ENCODE peak calls at places on chromosomes 12 and 14, in nine cellular contexts. V is effector memory CD4-positive, alpha-beta T cell; U is mammary epithelial cell; C is tibial artery; Y is adrenal gland; W is left lung; Q is IMR-90; F is cardiac muscle cell; L is HepG2. E is an unnamed sample.

GRCh38 chr14:69760810-69761209 is 6.1 kb upstream of the SRSF5 start:
- DNase-seq in Y (no peak), W (no peak), U (no peak), C (no peak), Q (no peak), V (no peak), F (no peak), L (no peak), E (no peak)

GRCh38 chr12:112904571-112904970 is 2.2 kb upstream of the OAS1 start:
- DNase-seq in F (no peak), L (no peak), C (no peak), V (no peak), W (no peak), Y (no peak), U (no peak), Q (no peak), E (no peak)

GRCh38 chr14:83162351-83162929 is 1628.8 kb upstream of the SEL1L start:
- DNase-seq in V (no peak), W (no peak), F (no peak), L (no peak), Q (no peak), Y (no peak), C (no peak), U (no peak), E (no peak)

GRCh38 chr12:106049105-106049504 is 89.6 kb downstream of the NUAK1 start:
- DNase-seq in Q (no peak), Y (no peak), U (no peak), C (no peak), W (peak; percentile 54), V (no peak), L (no peak), F (no peak), E (no peak)

GRCh38 chr12:116856729-116857128 is 24.5 kb downstream of the HRK start:
- DNase-seq in L (no peak), F (no peak), Q (no peak), U (no peak), V (no peak), W (no peak), C (no peak), Y (no peak), E (no peak)

GRCh38 chr12:57521475-57522018 is 1.1 kb upstream of the MBD6 start:
- DNase-seq in V (no peak), U (no peak), Y (peak; percentile 69), W (peak; percentile 81), C (peak; percentile 76), F (peak; percentile 69), L (peak; percentile 72), Q (peak; percentile 61), E (peak; percentile 47)

GRCh38 chr12:9843416-9843815 is 16.1 kb downstream of the KLRF1 start:
- DNase-seq in Y (no peak), V (no peak), L (no peak), Q (no peak), U (peak; percentile 12), F (no peak), C (no peak), W (no peak), E (no peak)

GRCh38 chr14:89364316-89364715 is 52.7 kb downstream of the FOXN3 start:
- DNase-seq in W (no peak), L (no peak), Q (no peak), Y (no peak), C (no peak), V (no peak), F (no peak), U (no peak), E (no peak)

GRCh38 chr14:89667983-89668382 is 250.9 kb upstream of the FOXN3 start:
- DNase-seq in F (peak; percentile 46), C (no peak), L (no peak), Q (peak; percentile 67), Y (no peak), V (no peak), W (no peak), U (no peak), E (no peak)

GRCh38 chr14:64421166-64421565 is 33.0 kb downstream of the MTHFD1 start:
- DNase-seq in U (peak; percentile 40), L (no peak), W (no peak), F (no peak), Q (peak; percentile 73), Y (no peak), V (no peak), C (no peak), E (no peak)

GRCh38 chr12:88334271-88334670 is 192.2 kb downstream of the TMTC3 start:
- DNase-seq in C (no peak), V (no peak), F (no peak), L (no peak), U (peak; percentile 99), Q (peak; percentile 63), W (no peak), Y (no peak), E (no peak)

GRCh38 chr12:6569786-6570185 is 1.7 kb upstream of the NOP2 start:
- DNase-seq in Q (no peak), Y (no peak), U (no peak), C (no peak), F (no peak), V (no peak), W (no peak), L (no peak), E (no peak)

GRCh38 chr14:50047274-50047676 is 69.1 kb downstream of the VCPKMT start:
- DNase-seq in U (no peak), W (no peak), L (peak; percentile 79), Y (peak; percentile 43), V (no peak), C (no peak), Q (no peak), F (no peak), E (no peak)

GRCh38 chr14:37595809-37596595 is 573 bp downstream of the TTC6 start:
- DNase-seq in C (no peak), L (peak; percentile 99), Y (no peak), U (peak; percentile 97), V (peak; percentile 13), W (peak; percentile 90), Q (peak; percentile 34), F (no peak), E (peak; percentile 83)

GRCh38 chr12:3371018-3371417 is 120.0 kb upstream of the PRMT8 start:
- DNase-seq in L (no peak), Y (no peak), U (no peak), C (no peak), Q (no peak), W (no peak), F (no peak), V (no peak), E (no peak)

GRCh38 chr12:66963901-66964300 is 285.0 kb upstream of the GRIP1 start:
- DNase-seq in V (no peak), Y (no peak), W (no peak), L (no peak), Q (no peak), U (no peak), C (no peak), F (no peak), E (no peak)

GRCh38 chr12:12779529-12779928 is 5.9 kb upstream of the APOLD1 start:
- DNase-seq in F (no peak), L (peak; percentile 59), Q (peak; percentile 96), Y (no peak), C (no peak), W (no peak), U (peak; percentile 88), V (no peak), E (no peak)

GRCh38 chr14:63972323-63972932 is 119.6 kb downstream of the SYNE2 start:
- DNase-seq in U (no peak), Q (no peak), C (no peak), Y (no peak), W (no peak), V (no peak), F (no peak), L (no peak), E (no peak)

GRCh38 chr14:73728106-73729014 is 14.2 kb upstream of the PNMA1 start:
- DNase-seq in L (peak; percentile 60), Y (peak; percentile 85), C (peak; percentile 89), V (peak; percentile 83), W (peak; percentile 87), Q (peak; percentile 63), F (peak; percentile 86), U (peak; percentile 50), E (peak; percentile 93)
- H3K4me1 ChIP-seq in L (peaks cover 23% of the 10 kb centered on the region), Y (peaks cover 13% of the 10 kb centered on the region), C (no peaks in the 10 kb centered on the region), V (no peaks in the 10 kb centered on the region), W (peaks cover 60% of the 10 kb centered on the region), Q (peaks cover 32% of the 10 kb centered on the region), F (peaks cover 8% of the 10 kb centered on the region), U (peaks cover 47% of the 10 kb centered on the region), E (peaks cover 4% of the 10 kb centered on the region)

DNA sequence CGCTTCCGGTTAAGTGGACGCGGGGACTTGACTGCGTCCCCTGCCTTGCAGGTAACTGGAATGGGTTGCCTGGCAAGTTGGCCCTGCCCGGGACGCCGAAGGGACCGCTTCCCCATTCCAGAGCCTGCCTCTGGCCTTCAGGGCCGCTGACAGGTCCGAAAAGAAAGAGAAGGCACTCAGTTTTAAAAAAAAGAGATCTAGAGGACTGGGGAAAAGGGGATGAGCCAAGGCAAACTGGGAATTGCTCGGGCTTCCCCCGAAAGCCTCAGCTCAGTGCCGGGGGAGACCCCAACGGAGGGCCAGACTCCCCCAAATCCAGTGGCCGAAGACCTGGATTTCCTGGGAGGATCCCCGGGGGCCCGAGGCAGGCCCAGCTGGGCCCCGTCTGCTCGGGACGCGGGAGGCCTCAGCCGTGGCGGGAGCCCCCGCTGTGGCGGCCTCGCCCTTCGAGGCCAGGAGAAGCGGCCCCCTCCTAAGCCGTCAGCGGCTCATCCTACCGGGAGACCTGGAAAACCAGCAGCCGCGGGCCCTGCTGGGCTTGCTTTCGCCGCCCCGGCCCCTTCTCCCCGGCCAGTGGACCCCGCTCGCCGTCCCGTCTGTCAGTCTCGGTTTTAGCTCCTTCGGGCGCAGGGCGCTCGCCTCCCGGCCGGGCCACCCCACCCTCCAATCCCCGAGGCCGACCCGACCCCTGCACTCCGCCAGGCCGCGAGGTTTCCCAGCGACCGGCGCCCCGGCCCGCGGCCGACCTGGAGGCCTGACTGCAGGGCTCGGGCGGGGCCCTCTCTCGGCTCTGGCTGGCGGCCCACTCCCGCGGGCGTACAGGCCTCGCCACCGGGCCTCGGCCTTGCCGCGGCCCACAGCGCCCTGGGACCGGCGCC is 12.5 kb downstream of the OTX2 start:
- DNase-seq in Y (no peak), F (no peak), L (no peak), C (no peak), V (no peak), Q (no peak), U (no peak), W (peak; percentile 77), E (peak; percentile 38)
- H3K4me1 ChIP-seq in Y (no peaks in the 10 kb centered on the region), F (no peaks in the 10 kb centered on the region), L (no peaks in the 10 kb centered on the region), C (no peaks in the 10 kb centered on the region), V (no peaks in the 10 kb centered on the region), Q (no peaks in the 10 kb centered on the region), U (no peaks in the 10 kb centered on the region), W (peaks cover 7% of the 10 kb centered on the region), E (peaks cover 12% of the 10 kb centered on the region)

DNA sequence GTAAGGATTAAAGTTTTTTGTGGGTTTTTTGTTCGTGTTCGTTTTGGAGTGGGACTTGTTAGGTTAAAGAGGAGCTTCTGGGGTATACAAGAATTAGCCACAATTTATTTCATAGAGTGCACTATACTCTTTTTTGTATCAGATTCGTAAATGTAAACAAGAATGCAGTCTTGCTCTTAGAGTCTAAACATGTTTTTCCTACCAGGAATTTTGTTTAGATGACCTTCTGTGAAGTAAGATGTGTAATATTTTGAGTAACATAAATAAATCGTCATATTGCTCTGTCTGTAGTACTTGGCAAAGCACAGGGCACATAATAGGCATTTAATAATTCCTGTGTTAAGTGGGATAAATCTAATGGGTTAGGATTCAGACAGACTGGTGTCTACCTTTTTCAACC is 9.6 kb downstream of the CNOT2 start:
- DNase-seq in W (no peak), V (no peak), Y (no peak), F (no peak), Q (peak; percentile 59), C (no peak), U (no peak), L (no peak), E (no peak)
- H3K4me1 ChIP-seq in W (peaks cover 55% of the 10 kb centered on the region), V (no peaks in the 10 kb centered on the region), Y (peaks cover 4% of the 10 kb centered on the region), F (no peaks in the 10 kb centered on the region), Q (peaks cover 10% of the 10 kb centered on the region), C (no peaks in the 10 kb centered on the region), U (no peaks in the 10 kb centered on the region), L (peaks cover 36% of the 10 kb centered on the region), E (peaks cover 58% of the 10 kb centered on the region)

GRCh38 chr12:56298828-56299227 is 1.3 kb downstream of the CS start:
- DNase-seq in F (no peak), L (no peak), C (no peak), Y (no peak), V (no peak), Q (no peak), W (no peak), U (no peak), E (no peak)
- H3K4me1 ChIP-seq in F (peaks cover 30% of the 10 kb centered on the region), L (peaks cover 74% of the 10 kb centered on the region), C (no peaks in the 10 kb centered on the region), Y (peaks cover 48% of the 10 kb centered on the region), V (peaks cover 32% of the 10 kb centered on the region), Q (peaks cover 9% of the 10 kb centered on the region), W (peaks cover 64% of the 10 kb centered on the region), U (peaks cover 13% of the 10 kb centered on the region), E (peaks cover 31% of the 10 kb centered on the region)

E was measured in HAP-1.